ENCODE peak calls at places on chromosomes 12 and 14, in ten cellular contexts. One of them, this sample, is unnamed.

GRCh38 chr14:33218030-33218429 is 279.4 kb downstream of the NPAS3 start:
- DNase-seq in spleen: no peak
- DNase-seq in tibial nerve: no peak
- DNase-seq in K562: no peak
- DNase-seq in transverse colon: no peak
- DNase-seq in IMR-90: no peak
- DNase-seq in endothelial cell of umbilical vein: no peak
- DNase-seq in A549: no peak
- DNase-seq in uterus: no peak
- DNase-seq in gastrocnemius medialis: no peak
- DNase-seq in this sample: no peak

GRCh38 chr12:109951136-109951535 is 45.0 kb downstream of the GIT2 start:
- DNase-seq in transverse colon: no peak
- DNase-seq in endothelial cell of umbilical vein: no peak
- DNase-seq in uterus: no peak
- DNase-seq in gastrocnemius medialis: no peak
- DNase-seq in K562: no peak
- DNase-seq in spleen: no peak
- DNase-seq in A549: no peak
- DNase-seq in tibial nerve: no peak
- DNase-seq in IMR-90: peak; percentile 96
- DNase-seq in this sample: no peak

GRCh38 chr12:80648866-80649265 is 58.6 kb upstream of the MYF6 start:
- DNase-seq in tibial nerve: no peak
- DNase-seq in endothelial cell of umbilical vein: peak; percentile 19
- DNase-seq in gastrocnemius medialis: no peak
- DNase-seq in K562: no peak
- DNase-seq in uterus: no peak
- DNase-seq in transverse colon: no peak
- DNase-seq in A549: no peak
- DNase-seq in IMR-90: peak; percentile 88
- DNase-seq in spleen: no peak
- DNase-seq in this sample: no peak

GRCh38 chr12:98126637-98127335 is 388.6 kb upstream of the TMPO start:
- DNase-seq in gastrocnemius medialis: no peak
- DNase-seq in A549: no peak
- DNase-seq in K562: no peak
- DNase-seq in tibial nerve: no peak
- DNase-seq in IMR-90: no peak
- DNase-seq in endothelial cell of umbilical vein: peak; percentile 82
- DNase-seq in uterus: no peak
- DNase-seq in transverse colon: no peak
- DNase-seq in spleen: no peak
- DNase-seq in this sample: peak; percentile 2

GRCh38 chr14:50943943-50944646 is at the start of gene PYGL:
- DNase-seq in transverse colon: peak; percentile 78
- DNase-seq in tibial nerve: peak; percentile 47
- DNase-seq in K562: peak; percentile 68
- DNase-seq in uterus: peak; percentile 66
- DNase-seq in A549: peak; percentile 65
- DNase-seq in spleen: peak; percentile 94
- DNase-seq in IMR-90: peak; percentile 49
- DNase-seq in endothelial cell of umbilical vein: peak; percentile 57
- DNase-seq in gastrocnemius medialis: peak; percentile 47
- DNase-seq in this sample: peak; percentile 83

GRCh38 chr12:29610473-29611174 is 113.1 kb upstream of the OVCH1 start:
- DNase-seq in transverse colon: no peak
- DNase-seq in K562: no peak
- DNase-seq in A549: no peak
- DNase-seq in IMR-90: no peak
- DNase-seq in spleen: no peak
- DNase-seq in tibial nerve: no peak
- DNase-seq in endothelial cell of umbilical vein: no peak
- DNase-seq in gastrocnemius medialis: no peak
- DNase-seq in uterus: no peak
- DNase-seq in this sample: no peak

GRCh38 chr14:32255855-32256254 is 52.8 kb upstream of the RNU6-8 start:
- DNase-seq in IMR-90: no peak
- DNase-seq in gastrocnemius medialis: no peak
- DNase-seq in K562: no peak
- DNase-seq in endothelial cell of umbilical vein: no peak
- DNase-seq in uterus: no peak
- DNase-seq in transverse colon: no peak
- DNase-seq in tibial nerve: no peak
- DNase-seq in spleen: no peak
- DNase-seq in A549: no peak
- DNase-seq in this sample: no peak

GRCh38 chr12:95626854-95627253 is 75.6 kb upstream of the USP44 start:
- DNase-seq in transverse colon: no peak
- DNase-seq in IMR-90: no peak
- DNase-seq in gastrocnemius medialis: no peak
- DNase-seq in spleen: no peak
- DNase-seq in tibial nerve: no peak
- DNase-seq in endothelial cell of umbilical vein: no peak
- DNase-seq in uterus: no peak
- DNase-seq in K562: no peak
- DNase-seq in A549: no peak
- DNase-seq in this sample: no peak

GRCh38 chr12:54287316-54288157 is 7.0 kb downstream of the HNRNPA1 start:
- DNase-seq in spleen: no peak
- DNase-seq in gastrocnemius medialis: no peak
- DNase-seq in A549: no peak
- DNase-seq in tibial nerve: no peak
- DNase-seq in endothelial cell of umbilical vein: no peak
- DNase-seq in IMR-90: no peak
- DNase-seq in uterus: no peak
- DNase-seq in K562: no peak
- DNase-seq in transverse colon: no peak
- DNase-seq in this sample: no peak

GRCh38 chr12:106645465-106646330 is 62.9 kb downstream of the RFX4 start:
- DNase-seq in IMR-90: no peak
- DNase-seq in tibial nerve: no peak
- DNase-seq in endothelial cell of umbilical vein: no peak
- DNase-seq in spleen: no peak
- DNase-seq in gastrocnemius medialis: no peak
- DNase-seq in K562: no peak
- DNase-seq in uterus: no peak
- DNase-seq in transverse colon: no peak
- DNase-seq in A549: no peak
- DNase-seq in this sample: no peak

GRCh38 chr12:112674539-112674938 is 117.0 kb upstream of the RPH3A start:
- DNase-seq in uterus: no peak
- DNase-seq in A549: no peak
- DNase-seq in endothelial cell of umbilical vein: no peak
- DNase-seq in spleen: no peak
- DNase-seq in gastrocnemius medialis: no peak
- DNase-seq in tibial nerve: no peak
- DNase-seq in IMR-90: no peak
- DNase-seq in transverse colon: no peak
- DNase-seq in K562: no peak
- DNase-seq in this sample: no peak
- TF ChIP-seq POLR2A in uterus: no peak
- TF ChIP-seq POLR2A in A549: no peak
- TF ChIP-seq POLR2A in endothelial cell of umbilical vein: no peak
- TF ChIP-seq POLR2A in spleen: no peak
- TF ChIP-seq POLR2A in gastrocnemius medialis: no peak
- TF ChIP-seq POLR2A in tibial nerve: no peak
- TF ChIP-seq POLR2A in IMR-90: no peak
- TF ChIP-seq POLR2A in transverse colon: no peak
- TF ChIP-seq POLR2A in K562: no peak
- TF ChIP-seq POLR2A in this sample: no peak

GRCh38 chr14:100710391-100711116 is 16.1 kb upstream of the DLK1 start:
- DNase-seq in transverse colon: no peak
- DNase-seq in K562: no peak
- DNase-seq in uterus: no peak
- DNase-seq in endothelial cell of umbilical vein: no peak
- DNase-seq in A549: no peak
- DNase-seq in spleen: no peak
- DNase-seq in IMR-90: no peak
- DNase-seq in tibial nerve: no peak
- DNase-seq in gastrocnemius medialis: no peak
- DNase-seq in this sample: no peak

GRCh38 chr14:100711117-100711462 is 15.6 kb upstream of the DLK1 start:
- DNase-seq in tibial nerve: no peak
- DNase-seq in endothelial cell of umbilical vein: no peak
- DNase-seq in IMR-90: no peak
- DNase-seq in spleen: no peak
- DNase-seq in uterus: no peak
- DNase-seq in gastrocnemius medialis: no peak
- DNase-seq in transverse colon: no peak
- DNase-seq in A549: no peak
- DNase-seq in K562: no peak
- DNase-seq in this sample: peak; percentile 90

GRCh38 chr14:100708349-100709217 is 18.1 kb upstream of the DLK1 start:
- DNase-seq in gastrocnemius medialis: no peak
- DNase-seq in tibial nerve: peak; percentile 7
- DNase-seq in IMR-90: peak; percentile 22
- DNase-seq in endothelial cell of umbilical vein: no peak
- DNase-seq in transverse colon: peak; percentile 56
- DNase-seq in spleen: no peak
- DNase-seq in uterus: peak; percentile 57
- DNase-seq in A549: no peak
- DNase-seq in K562: no peak
- DNase-seq in this sample: peak; percentile 93

GRCh38 chr14:100709252-100709955 is 17.3 kb upstream of the DLK1 start:
- DNase-seq in K562: no peak
- DNase-seq in IMR-90: peak; percentile 10
- DNase-seq in transverse colon: no peak
- DNase-seq in A549: peak; percentile 26
- DNase-seq in spleen: no peak
- DNase-seq in uterus: no peak
- DNase-seq in endothelial cell of umbilical vein: peak; percentile 24
- DNase-seq in gastrocnemius medialis: no peak
- DNase-seq in tibial nerve: peak; percentile 36
- DNase-seq in this sample: no peak

DNA sequence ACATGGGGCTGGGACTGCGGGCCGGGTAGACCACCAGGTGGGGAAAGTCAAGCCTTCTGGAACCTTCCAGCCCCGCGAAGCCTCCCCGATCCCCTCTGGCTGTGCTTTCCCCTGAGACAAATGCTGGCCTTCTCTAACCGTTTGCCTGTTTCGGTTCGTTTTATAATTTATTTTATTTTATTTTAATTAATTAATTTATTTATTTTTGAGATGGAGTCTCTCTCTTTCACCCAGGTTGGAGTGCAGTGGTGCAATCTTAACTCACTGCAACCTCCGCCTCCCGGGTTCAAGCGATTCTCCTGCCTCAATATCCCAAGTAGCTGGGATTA is 16.8 kb upstream of the DLK1 start:
- DNase-seq in transverse colon: no peak
- DNase-seq in endothelial cell of umbilical vein: no peak
- DNase-seq in gastrocnemius medialis: no peak
- DNase-seq in uterus: no peak
- DNase-seq in spleen: no peak
- DNase-seq in IMR-90: no peak
- DNase-seq in tibial nerve: no peak
- DNase-seq in A549: no peak
- DNase-seq in K562: no peak
- DNase-seq in this sample: no peak
- H3K4me1 ChIP-seq in transverse colon: peaks cover 19% of the 10 kb centered on the region
- H3K4me1 ChIP-seq in endothelial cell of umbilical vein: peaks cover 5% of the 10 kb centered on the region
- H3K4me1 ChIP-seq in gastrocnemius medialis: peaks cover 3% of the 10 kb centered on the region
- H3K4me1 ChIP-seq in uterus: no peaks in the 10 kb centered on the region
- H3K4me1 ChIP-seq in spleen: peaks cover 7% of the 10 kb centered on the region
- H3K4me1 ChIP-seq in IMR-90: no peaks in the 10 kb centered on the region
- H3K4me1 ChIP-seq in tibial nerve: peaks cover 14% of the 10 kb centered on the region
- H3K4me1 ChIP-seq in A549: no peaks in the 10 kb centered on the region
- H3K4me1 ChIP-seq in K562: no peaks in the 10 kb centered on the region
- H3K4me1 ChIP-seq in this sample: peaks cover 56% of the 10 kb centered on the region

GRCh38 chr14:24439257-24439656 is 3.3 kb downstream of the SDR39U1 start:
- DNase-seq in tibial nerve: no peak
- DNase-seq in endothelial cell of umbilical vein: no peak
- DNase-seq in transverse colon: no peak
- DNase-seq in spleen: no peak
- DNase-seq in IMR-90: no peak
- DNase-seq in uterus: no peak
- DNase-seq in A549: no peak
- DNase-seq in gastrocnemius medialis: no peak
- DNase-seq in K562: no peak
- DNase-seq in this sample: no peak
- TF ChIP-seq POLR2A in tibial nerve: no peak
- TF ChIP-seq POLR2A in endothelial cell of umbilical vein: no peak
- TF ChIP-seq POLR2A in transverse colon: no peak
- TF ChIP-seq POLR2A in spleen: no peak
- TF ChIP-seq POLR2A in IMR-90: no peak
- TF ChIP-seq POLR2A in uterus: no peak
- TF ChIP-seq POLR2A in A549: no peak
- TF ChIP-seq POLR2A in gastrocnemius medialis: no peak
- TF ChIP-seq POLR2A in K562: no peak
- TF ChIP-seq POLR2A in this sample: no peak

GRCh38 chr12:30997685-30998440 is 71.3 kb downstream of the TSPAN11 start:
- DNase-seq in spleen: no peak
- DNase-seq in K562: no peak
- DNase-seq in IMR-90: no peak
- DNase-seq in uterus: no peak
- DNase-seq in endothelial cell of umbilical vein: no peak
- DNase-seq in transverse colon: no peak
- DNase-seq in gastrocnemius medialis: no peak
- DNase-seq in A549: no peak
- DNase-seq in tibial nerve: no peak
- DNase-seq in this sample: no peak

GRCh38 chr12:30994274-30994673 is 67.7 kb downstream of the TSPAN11 start:
- DNase-seq in transverse colon: no peak
- DNase-seq in gastrocnemius medialis: no peak
- DNase-seq in uterus: no peak
- DNase-seq in A549: no peak
- DNase-seq in IMR-90: no peak
- DNase-seq in tibial nerve: no peak
- DNase-seq in endothelial cell of umbilical vein: no peak
- DNase-seq in K562: no peak
- DNase-seq in spleen: no peak
- DNase-seq in this sample: no peak

GRCh38 chr12:30996255-30996654 is 69.7 kb downstream of the TSPAN11 start:
- DNase-seq in IMR-90: peak; percentile 76
- DNase-seq in K562: no peak
- DNase-seq in gastrocnemius medialis: peak; percentile 27
- DNase-seq in spleen: no peak
- DNase-seq in transverse colon: no peak
- DNase-seq in A549: no peak
- DNase-seq in endothelial cell of umbilical vein: peak; percentile 94
- DNase-seq in uterus: no peak
- DNase-seq in tibial nerve: no peak
- DNase-seq in this sample: no peak

GRCh38 chr12:30999011-30999410 is 72.5 kb downstream of the TSPAN11 start:
- DNase-seq in K562: no peak
- DNase-seq in tibial nerve: no peak
- DNase-seq in gastrocnemius medialis: no peak
- DNase-seq in IMR-90: no peak
- DNase-seq in spleen: peak; percentile 6
- DNase-seq in endothelial cell of umbilical vein: no peak
- DNase-seq in uterus: no peak
- DNase-seq in transverse colon: no peak
- DNase-seq in A549: no peak
- DNase-seq in this sample: no peak

DNA sequence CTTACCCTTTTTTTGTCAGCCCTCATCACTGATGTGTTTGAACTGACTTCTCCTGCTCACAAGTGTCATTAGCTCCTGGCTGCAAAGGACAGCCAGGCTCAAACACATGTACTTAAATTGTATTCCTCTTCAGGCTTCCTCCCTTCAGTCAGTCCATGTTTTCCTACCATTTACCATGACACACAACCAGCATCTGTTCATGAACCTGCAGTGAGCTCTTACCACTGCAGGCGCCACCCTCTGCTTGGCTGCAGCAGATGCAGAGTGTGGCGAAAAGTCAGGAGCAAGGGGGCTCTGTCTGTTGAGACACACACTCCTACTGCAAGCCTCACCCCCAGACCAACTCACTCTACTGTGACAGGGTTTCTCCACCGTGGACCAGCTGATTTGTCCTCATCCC is 70.2 kb downstream of the TSPAN11 start:
- DNase-seq in A549: no peak
- DNase-seq in K562: no peak
- DNase-seq in endothelial cell of umbilical vein: no peak
- DNase-seq in gastrocnemius medialis: no peak
- DNase-seq in IMR-90: no peak
- DNase-seq in transverse colon: no peak
- DNase-seq in spleen: no peak
- DNase-seq in uterus: no peak
- DNase-seq in tibial nerve: no peak
- DNase-seq in this sample: no peak
- H3K4me1 ChIP-seq in A549: no peaks in the 10 kb centered on the region
- H3K4me1 ChIP-seq in K562: no peaks in the 10 kb centered on the region
- H3K4me1 ChIP-seq in endothelial cell of umbilical vein: peaks cover 21% of the 10 kb centered on the region
- H3K4me1 ChIP-seq in gastrocnemius medialis: no peaks in the 10 kb centered on the region
- H3K4me1 ChIP-seq in IMR-90: peaks cover 13% of the 10 kb centered on the region
- H3K4me1 ChIP-seq in transverse colon: no peaks in the 10 kb centered on the region
- H3K4me1 ChIP-seq in spleen: no peaks in the 10 kb centered on the region
- H3K4me1 ChIP-seq in uterus: no peaks in the 10 kb centered on the region
- H3K4me1 ChIP-seq in tibial nerve: peaks cover 10% of the 10 kb centered on the region
- H3K4me1 ChIP-seq in this sample: no peaks in the 10 kb centered on the region

This sample was measured in adrenal gland.